ENCODE peak calls at places on chromosome 4, in six cellular contexts. One of them, this sample, is unnamed.

GRCh38 chr4:914531-914930 is 17.6 kb downstream of the GAK start:
- DNase-seq in posterior cingulate gyrus: no peak
- DNase-seq in Daoy: no peak
- DNase-seq in M059J: no peak
- DNase-seq in neural crest cell: no peak
- DNase-seq in GM12892: no peak
- DNase-seq in this sample: no peak

GRCh38 chr4:142944565-142944964 is 98.5 kb upstream of the INPP4B start:
- DNase-seq in posterior cingulate gyrus: no peak
- DNase-seq in Daoy: no peak
- DNase-seq in M059J: no peak
- DNase-seq in neural crest cell: no peak
- DNase-seq in GM12892: no peak
- DNase-seq in this sample: no peak

GRCh38 chr4:63090641-63091040 is 1318.6 kb downstream of the TECRL start:
- DNase-seq in posterior cingulate gyrus: no peak
- DNase-seq in Daoy: no peak
- DNase-seq in M059J: no peak
- DNase-seq in neural crest cell: no peak
- DNase-seq in GM12892: no peak
- DNase-seq in this sample: no peak

GRCh38 chr4:145231906-145232700 is 51.7 kb upstream of the OTUD4 start:
- DNase-seq in posterior cingulate gyrus: no peak
- DNase-seq in Daoy: no peak
- DNase-seq in M059J: peak; percentile 5
- DNase-seq in neural crest cell: no peak
- DNase-seq in GM12892: no peak
- DNase-seq in this sample: no peak

GRCh38 chr4:19382993-19383392 is 868.7 kb upstream of the SLIT2 start:
- DNase-seq in posterior cingulate gyrus: no peak
- DNase-seq in Daoy: peak; percentile 2
- DNase-seq in M059J: peak; percentile 84
- DNase-seq in neural crest cell: no peak
- DNase-seq in GM12892: no peak
- DNase-seq in this sample: no peak

GRCh38 chr4:139028191-139028661 is 12.6 kb downstream of the NOCT start:
- DNase-seq in posterior cingulate gyrus: peak; percentile 69
- DNase-seq in Daoy: no peak
- DNase-seq in M059J: no peak
- DNase-seq in neural crest cell: no peak
- DNase-seq in GM12892: no peak
- DNase-seq in this sample: no peak

GRCh38 chr4:20391224-20391623 is 139.5 kb downstream of the SLIT2 start:
- DNase-seq in posterior cingulate gyrus: no peak
- DNase-seq in Daoy: no peak
- DNase-seq in M059J: peak; percentile 26
- DNase-seq in neural crest cell: no peak
- DNase-seq in GM12892: no peak
- DNase-seq in this sample: no peak

GRCh38 chr4:114052227-114052626 is 72.8 kb upstream of the ARSJ start:
- DNase-seq in posterior cingulate gyrus: no peak
- DNase-seq in Daoy: no peak
- DNase-seq in M059J: no peak
- DNase-seq in neural crest cell: no peak
- DNase-seq in GM12892: no peak
- DNase-seq in this sample: no peak

GRCh38 chr4:161463436-161463835 is 700.4 kb downstream of the FSTL5 start:
- DNase-seq in posterior cingulate gyrus: no peak
- DNase-seq in Daoy: no peak
- DNase-seq in M059J: no peak
- DNase-seq in neural crest cell: no peak
- DNase-seq in GM12892: no peak
- DNase-seq in this sample: no peak

GRCh38 chr4:172153694-172154093 is 340.5 kb downstream of the GALNTL6 start:
- DNase-seq in posterior cingulate gyrus: no peak
- DNase-seq in Daoy: no peak
- DNase-seq in M059J: no peak
- DNase-seq in neural crest cell: no peak
- DNase-seq in GM12892: no peak
- DNase-seq in this sample: no peak

GRCh38 chr4:116016201-116016600 is 902.8 kb upstream of the NDST4 start:
- DNase-seq in posterior cingulate gyrus: no peak
- DNase-seq in Daoy: peak; percentile 51
- DNase-seq in M059J: peak; percentile 31
- DNase-seq in neural crest cell: no peak
- DNase-seq in GM12892: no peak
- DNase-seq in this sample: peak; percentile 11

GRCh38 chr4:1788254-1788973 is 4.7 kb upstream of the FGFR3 start:
- DNase-seq in posterior cingulate gyrus: no peak
- DNase-seq in Daoy: no peak
- DNase-seq in M059J: no peak
- DNase-seq in neural crest cell: no peak
- DNase-seq in GM12892: no peak
- DNase-seq in this sample: no peak

GRCh38 chr4:173835863-173836262 is 305.8 kb upstream of the HAND2 start:
- DNase-seq in posterior cingulate gyrus: peak; percentile 12
- DNase-seq in Daoy: peak; percentile 55
- DNase-seq in M059J: peak; percentile 42
- DNase-seq in neural crest cell: no peak
- DNase-seq in GM12892: no peak
- DNase-seq in this sample: no peak

GRCh38 chr4:146051724-146052396 is 113.2 kb upstream of the ZNF827 start:
- DNase-seq in posterior cingulate gyrus: no peak
- DNase-seq in Daoy: peak; percentile 29
- DNase-seq in M059J: peak; percentile 42
- DNase-seq in neural crest cell: no peak
- DNase-seq in GM12892: no peak
- DNase-seq in this sample: no peak

GRCh38 chr4:41873380-41874295 is 61.6 kb upstream of the TMEM33 start:
- DNase-seq in posterior cingulate gyrus: no peak
- DNase-seq in Daoy: no peak
- DNase-seq in M059J: no peak
- DNase-seq in neural crest cell: no peak
- DNase-seq in GM12892: no peak
- DNase-seq in this sample: no peak

This sample was measured in Jurkat, Clone E6-1.